ENCODE peak calls at places on chromosomes 2 and 18, in seven cellular contexts. E, T, F, D, C, X and I are unnamed samples.

GRCh38 chr2:231666171-231667095 is 41.9 kb upstream of the PTMA start:
- DNase-seq in F (peak), E (peak), D (peak), T (peak), C (peak), X (peak), I (peak)

GRCh38 chr2:55232863-55233657 is 572 bp downstream of the RPS27A start:
- DNase-seq in X (peak), E (no peak), D (no peak), T (no peak), C (no peak), F (no peak), I (peak)

GRCh38 chr2:62627667-62628066 is 77.8 kb upstream of the EHBP1 start:
- DNase-seq in E (no peak), F (no peak), D (no peak), C (no peak), T (no peak), X (no peak), I (no peak)

GRCh38 chr18:79527656-79528055 is 131.9 kb downstream of the NFATC1 start:
- DNase-seq in X (no peak), D (no peak), C (no peak), T (no peak), F (no peak), E (no peak), I (no peak)

GRCh38 chr2:17786727-17787126 is 29.5 kb upstream of the MSGN1 start:
- DNase-seq in F (no peak), E (no peak), C (no peak), X (no peak), T (no peak), D (no peak), I (no peak)

GRCh38 chr2:26685943-26686839 is 6.3 kb upstream of the KCNK3 start:
- DNase-seq in C (no peak), E (no peak), X (no peak), F (no peak), D (no peak), T (no peak), I (no peak)

GRCh38 chr18:59054892-59055291 is 84.8 kb upstream of the SEC11C start:
- DNase-seq in E (peak), C (no peak), X (no peak), T (no peak), F (no peak), D (peak), I (peak)

GRCh38 chr2:239122711-239123110 is 274.8 kb downstream of the TWIST2 start:
- DNase-seq in T (no peak), E (no peak), F (no peak), C (no peak), X (no peak), D (no peak), I (no peak)

GRCh38 chr18:59899298-59900221 is at the start of gene PMAIP1:
- DNase-seq in T (peak), F (peak), D (peak), E (peak), X (peak), C (peak), I (peak)

DNA sequence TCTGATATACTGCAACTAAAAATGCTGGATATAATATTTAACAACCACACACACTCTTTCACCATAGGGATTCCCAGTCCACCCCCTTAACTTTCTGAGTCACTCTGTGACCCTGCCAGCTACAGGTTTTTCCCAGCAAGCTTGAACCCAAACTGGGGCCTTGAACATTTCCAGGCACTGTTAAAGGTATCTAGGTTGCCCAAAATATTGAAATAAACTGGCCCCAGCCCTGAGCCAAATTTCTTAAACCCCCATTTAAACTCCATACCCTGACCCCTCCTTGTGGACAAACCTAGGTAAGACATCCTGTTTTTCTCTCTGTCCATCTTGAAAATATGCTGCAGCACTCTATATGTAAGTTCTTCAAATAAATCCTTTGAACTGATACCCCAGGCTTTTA is 19.7 kb upstream of the DCTN1 start:
- DNase-seq in E (no peak), T (no peak), F (no peak), C (peak), X (peak), D (no peak), I (peak)
- TF ChIP-seq CTCF in E (peak), T (peak), F (peak), C (peak), X (peak), D (no peak), I (peak)

DNA sequence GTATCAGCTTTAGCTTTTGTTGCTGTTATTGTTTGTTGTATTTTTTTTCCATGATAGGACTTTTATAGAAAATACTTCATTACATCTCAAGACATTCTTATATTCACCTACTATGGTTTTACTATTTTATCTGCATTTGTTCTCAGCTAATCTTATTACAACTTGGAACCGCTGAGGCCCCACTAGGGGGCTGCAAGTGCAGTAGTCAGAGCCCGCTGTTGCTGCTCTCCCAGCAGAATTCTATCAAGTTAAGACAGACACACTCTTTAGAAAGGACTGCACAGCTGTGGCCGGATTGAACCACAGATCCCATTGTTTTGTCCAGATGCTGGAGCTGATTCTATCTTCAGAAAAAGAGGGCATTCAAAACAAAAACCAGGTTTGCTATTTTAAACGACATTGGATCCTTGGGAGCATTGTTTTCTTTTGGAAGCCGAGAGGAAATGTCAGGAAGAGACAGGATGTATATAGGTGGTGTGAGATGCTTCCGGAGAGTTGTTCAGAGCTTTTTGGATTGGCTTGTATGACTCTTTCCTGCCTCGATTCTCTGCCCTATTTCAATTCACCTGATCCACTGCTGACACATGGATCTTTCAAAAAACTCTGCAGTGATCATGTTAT is 105.7 kb upstream of the GAREM1 start:
- DNase-seq in C (no peak), T (peak), D (no peak), E (no peak), F (peak), X (peak), I (no peak)
- TF ChIP-seq CTCF in C (peak), T (peak), D (peak), E (peak), F (peak), X (peak), I (peak)

GRCh38 chr2:43455735-43456642 is 139.8 kb downstream of the THADA start:
- DNase-seq in X (peak), E (no peak), T (peak), C (no peak), F (no peak), D (no peak), I (peak)
- TF ChIP-seq CTCF in X (no peak), E (no peak), T (no peak), C (peak), F (no peak), D (no peak), I (no peak)

GRCh38 chr2:148338544-148338943 is 306.0 kb upstream of the EPC2 start:
- DNase-seq in T (peak), D (no peak), C (no peak), E (peak), X (peak), F (no peak), I (peak)

DNA sequence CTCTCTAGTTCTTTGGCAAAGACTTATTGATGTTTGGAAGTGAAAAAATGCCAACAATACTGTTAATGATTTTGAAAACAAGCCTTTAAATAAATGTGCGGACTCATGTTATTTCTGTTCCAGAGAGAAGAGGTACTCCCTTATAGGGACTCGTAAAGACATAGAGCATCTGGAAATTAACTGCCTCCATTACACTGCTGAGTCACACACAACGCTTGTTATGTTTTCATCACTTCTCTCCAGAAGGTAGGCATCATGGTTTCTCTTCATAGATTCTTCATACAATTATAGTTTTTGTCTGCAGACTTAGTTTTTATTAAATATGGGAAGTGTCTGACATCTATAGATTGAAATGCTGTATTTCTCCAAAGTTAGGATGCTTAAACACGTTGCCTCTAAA is 302.5 kb upstream of the EPC2 start:
- DNase-seq in C (no peak), T (no peak), F (no peak), X (no peak), E (no peak), D (no peak), I (peak)
- TF ChIP-seq CTCF in C (no peak), T (no peak), F (no peak), X (no peak), E (no peak), D (no peak), I (no peak)

GRCh38 chr2:209114588-209114987 is 309.3 kb upstream of the MAP2 start:
- DNase-seq in C (no peak), E (no peak), D (no peak), F (no peak), X (no peak), T (no peak), I (no peak)

DNA sequence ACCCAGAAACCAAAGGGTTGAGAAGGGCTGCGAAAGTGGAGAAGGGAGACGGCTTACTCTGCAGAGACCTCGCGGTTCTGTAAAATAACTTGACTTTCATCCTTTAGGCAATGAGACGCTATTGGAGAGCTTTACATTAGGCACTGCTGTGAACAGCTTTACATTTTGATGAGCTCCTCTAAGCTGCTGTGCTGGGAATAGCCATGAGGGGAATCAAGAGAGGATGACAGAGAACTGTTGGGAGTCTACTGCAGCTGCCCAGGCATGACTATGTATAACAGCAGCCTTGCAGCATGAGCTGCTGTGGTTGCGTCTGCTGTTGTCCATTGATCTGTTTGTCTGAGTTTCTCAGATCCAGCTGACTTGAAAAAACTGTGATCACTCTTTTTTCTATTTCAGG is 310.8 kb upstream of the MAP2 start:
- DNase-seq in D (no peak), X (no peak), E (no peak), T (no peak), F (no peak), C (no peak), I (no peak)
- TF ChIP-seq CTCF in D (no peak), X (no peak), E (no peak), T (no peak), F (no peak), C (no peak), I (no peak)

GRCh38 chr2:153287109-153287801 is 191.3 kb downstream of the RPRM start:
- DNase-seq in D (no peak), T (no peak), F (peak), X (no peak), E (no peak), C (peak), I (no peak)
- TF ChIP-seq CTCF in D (no peak), T (peak), F (peak), X (no peak), E (no peak), C (peak), I (peak)

DNA sequence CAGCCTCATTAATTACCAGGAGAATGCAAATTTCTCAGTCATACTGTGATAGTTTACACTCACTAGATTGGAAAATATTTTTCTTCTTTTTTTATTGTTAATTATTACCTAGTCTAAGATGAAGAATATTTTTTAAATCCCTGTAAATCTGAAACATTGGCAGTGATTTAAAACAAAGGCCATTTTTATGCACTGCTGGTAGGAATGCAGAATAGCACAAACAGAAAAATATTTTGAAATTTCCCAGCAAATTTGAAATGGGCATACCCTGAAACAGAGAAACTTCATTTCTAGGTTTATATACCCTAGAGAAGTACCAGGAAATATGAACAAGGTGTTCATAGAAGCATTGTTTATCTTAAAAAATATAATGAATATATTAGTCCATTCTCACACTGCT is 31.0 kb downstream of the DYNAP start:
- DNase-seq in X (no peak), E (no peak), C (no peak), D (no peak), F (no peak), T (no peak), I (no peak)
- TF ChIP-seq CTCF in X (peak), E (no peak), C (no peak), D (no peak), F (peak), T (no peak), I (peak)

DNA sequence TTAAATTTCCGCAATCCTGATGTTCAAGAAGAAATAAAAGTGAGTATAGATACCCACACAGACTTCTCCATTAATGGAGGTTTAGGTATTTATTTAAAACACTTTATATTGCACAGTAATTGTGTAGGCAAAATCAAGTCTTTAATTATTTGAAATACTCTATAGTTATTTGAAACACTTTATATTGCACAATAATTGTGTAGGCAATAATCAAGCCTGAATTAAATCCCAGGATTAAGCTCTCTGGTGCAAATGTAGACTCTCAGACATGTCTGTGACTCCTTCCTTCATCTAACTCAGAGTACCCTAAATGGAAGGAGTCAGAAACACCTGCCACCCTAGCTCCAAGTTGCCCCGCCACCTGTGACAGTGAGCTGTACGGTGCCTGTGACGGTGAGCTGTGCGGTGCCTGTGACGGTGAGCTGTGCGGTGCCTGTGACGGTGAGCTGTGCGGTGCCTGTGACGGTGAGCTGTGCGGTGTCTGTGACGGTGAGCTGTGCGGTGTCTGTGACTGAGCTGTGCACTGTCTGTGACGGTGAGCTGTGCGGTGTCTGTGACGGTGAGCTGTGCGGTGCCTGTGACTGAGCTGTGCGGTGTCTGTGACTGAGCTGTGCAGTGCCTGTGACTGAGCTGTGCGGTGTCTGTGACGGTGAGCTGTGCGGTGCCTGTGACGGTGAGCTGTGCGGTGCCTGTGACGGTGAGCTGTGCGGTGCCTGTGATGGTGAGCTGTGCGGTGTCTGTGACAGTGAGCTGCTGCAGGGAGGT is 11.0 kb downstream of the SLC3A1 start:
- DNase-seq in X (no peak), D (no peak), T (no peak), C (no peak), E (no peak), F (no peak), I (no peak)
- TF ChIP-seq CTCF in X (no peak), D (no peak), T (no peak), C (no peak), E (no peak), F (no peak), I (no peak)